ENCODE peak calls at places on chromosomes 5 and 9, in nine cellular contexts. O is left ventricle myocardium inferior; E is tibial artery; M is uterus; C is heart right ventricle; S is CD4-positive, alpha-beta T cell; K is hepatocyte; A is H1; F is breast epithelium. L is an unnamed sample. For H3K9me3 and H3K27me3, the result is how much of the 10 kb centered on the place peaks cover.

GRCh38 chr9:126325779-126326178 is 850 bp upstream of the MVB12B start:
- DNase-seq in F (no peak), S (no peak), A (no peak), E (no peak), K (no peak), M (no peak), O (no peak), C (no peak), L (no peak)

GRCh38 chr5:87069974-87070608 is 197.6 kb upstream of the RASA1 start:
- DNase-seq in K (peak), S (no peak), C (no peak), M (no peak), A (no peak), E (peak), O (no peak), F (no peak), L (peak)

GRCh38 chr5:104082754-104083153 is 520.2 kb upstream of the NUDT12 start:
- DNase-seq in M (no peak), O (no peak), S (no peak), E (no peak), C (no peak), K (no peak), F (no peak), A (no peak), L (no peak)

GRCh38 chr5:132104561-132104960 is 31.0 kb downstream of the CSF2 start:
- DNase-seq in E (no peak), S (no peak), M (no peak), A (no peak), C (no peak), O (no peak), F (no peak), K (no peak), L (no peak)

GRCh38 chr9:99457981-99458380 is 235.9 kb downstream of the SEC61B start:
- DNase-seq in A (no peak), O (no peak), K (no peak), F (no peak), C (no peak), S (no peak), E (no peak), M (no peak), L (no peak)

GRCh38 chr9:33818167-33818831 is 1.3 kb downstream of the UBE2R2 start:
- DNase-seq in C (peak), M (peak), S (no peak), O (peak), E (peak), F (no peak), A (peak), K (no peak), L (no peak)

GRCh38 chr5:74035521-74035937 is 409.5 kb downstream of the ARHGEF28 start:
- DNase-seq in E (peak), K (peak), S (no peak), A (no peak), O (no peak), F (no peak), M (peak), C (no peak), L (no peak)

GRCh38 chr5:90022711-90023053 is 386.9 kb downstream of the CETN3 start:
- DNase-seq in A (no peak), F (no peak), E (no peak), S (no peak), K (no peak), C (no peak), M (no peak), O (no peak), L (no peak)

GRCh38 chr5:61625682-61626620 is 293.9 kb downstream of the ZSWIM6 start:
- DNase-seq in S (peak), E (peak), A (peak), M (peak), C (peak), K (peak), F (peak), O (peak), L (no peak)

GRCh38 chr5:173143567-173143966 is 764 bp upstream of the BNIP1 start:
- DNase-seq in F (no peak), K (no peak), O (no peak), E (no peak), S (no peak), M (no peak), C (no peak), A (no peak), L (no peak)

GRCh38 chr5:173802670-173803165 is 85.4 kb upstream of the CPEB4 start:
- DNase-seq in E (peak), F (no peak), A (no peak), C (no peak), K (peak), O (peak), M (no peak), S (no peak), L (no peak)

GRCh38 chr5:143108498-143109128 is 294.9 kb downstream of the NR3C1 start:
- DNase-seq in M (peak), C (peak), E (no peak), O (peak), S (no peak), F (peak), A (no peak), K (no peak), L (no peak)

GRCh38 chr9:133533878-133534277 is 626 bp upstream of the ADAMTSL2 start:
- DNase-seq in E (no peak), C (no peak), M (no peak), O (no peak), K (no peak), A (no peak), F (no peak), S (no peak), L (no peak)

GRCh38 chr9:106830527-106831140 is 32.3 kb upstream of the ZNF462 start:
- DNase-seq in S (no peak), E (no peak), O (no peak), M (peak), C (no peak), A (no peak), F (no peak), K (no peak), L (no peak)

GRCh38 chr5:82151217-82151616 is 126.9 kb downstream of the RPS23 start:
- DNase-seq in S (no peak), E (no peak), K (no peak), C (no peak), F (no peak), A (no peak), M (no peak), O (no peak), L (no peak)

GRCh38 chr9:126436545-126437269 is 110.1 kb downstream of the MVB12B start:
- DNase-seq in A (no peak), S (no peak), O (no peak), C (no peak), M (no peak), K (no peak), F (no peak), E (no peak), L (no peak)

GRCh38 chr9:89654025-89654662 is 49.3 kb downstream of the GADD45G start:
- DNase-seq in F (no peak), S (no peak), M (no peak), E (no peak), A (no peak), O (no peak), K (no peak), C (no peak), L (no peak)

GRCh38 chr5:11681796-11682195 is 222.4 kb downstream of the CTNND2 start:
- DNase-seq in M (no peak), C (no peak), F (no peak), A (no peak), K (no peak), S (no peak), O (no peak), E (no peak), L (no peak)

GRCh38 chr5:40384782-40385390 is 294.8 kb upstream of the PTGER4 start:
- DNase-seq in F (no peak), E (no peak), S (no peak), O (no peak), C (no peak), A (no peak), M (no peak), K (no peak), L (no peak)

GRCh38 chr9:79617395-79617794 is 45.6 kb downstream of the TLE4 start:
- DNase-seq in M (peak), K (no peak), S (no peak), E (peak), C (no peak), A (no peak), O (no peak), F (no peak), L (peak)

GRCh38 chr9:133023117-133023890 is 7.5 kb upstream of the GTF3C5 start:
- DNase-seq in E (peak), M (no peak), C (no peak), F (no peak), O (no peak), K (no peak), S (peak), A (peak), L (no peak)

GRCh38 chr5:45109636-45110035 is 300.9 kb downstream of the MRPS30 start:
- DNase-seq in C (no peak), E (no peak), A (no peak), F (no peak), M (no peak), S (no peak), K (no peak), O (no peak), L (no peak)

GRCh38 chr5:90221947-90222346 is 187.6 kb downstream of the CETN3 start:
- DNase-seq in E (no peak), F (no peak), M (no peak), C (no peak), K (no peak), S (no peak), O (no peak), A (no peak), L (no peak)

GRCh38 chr5:1973391-1974013 is 90.8 kb upstream of the IRX4 start:
- DNase-seq in C (no peak), M (peak), S (no peak), E (no peak), F (no peak), O (no peak), K (no peak), A (no peak), L (no peak)

GRCh38 chr9:112170235-112170634 is 4.9 kb downstream of the SUSD1 start:
- DNase-seq in O (no peak), A (no peak), S (no peak), K (peak), M (no peak), F (no peak), E (no peak), C (no peak), L (no peak)

GRCh38 chr9:37902804-37903580 is 935 bp downstream of the SLC25A51 start:
- DNase-seq in O (no peak), A (no peak), S (no peak), M (no peak), K (peak), F (no peak), E (no peak), C (no peak), L (no peak)

GRCh38 chr5:90932052-90932699 is 373.6 kb downstream of the ADGRV1 start:
- DNase-seq in O (no peak), C (no peak), S (peak), F (no peak), A (no peak), E (peak), M (peak), K (peak), L (peak)

GRCh38 chr9:97502222-97502983 is 937 bp downstream of the TMOD1 start:
- DNase-seq in C (peak), F (no peak), A (peak), O (peak), M (peak), K (peak), E (no peak), S (no peak), L (no peak)

GRCh38 chr9:87714819-87715218 is 11.1 kb upstream of the CTSL start:
- DNase-seq in S (no peak), E (peak), K (peak), M (peak), O (no peak), A (no peak), F (no peak), C (no peak), L (peak)

GRCh38 chr9:133886563-133887501 is 105.3 kb downstream of the VAV2 start:
- DNase-seq in K (no peak), M (no peak), C (no peak), O (no peak), F (no peak), A (peak), S (no peak), E (no peak), L (no peak)

GRCh38 chr5:15570491-15570890 is 70.5 kb downstream of the FBXL7 start:
- DNase-seq in M (no peak), F (no peak), S (no peak), C (no peak), A (no peak), O (no peak), E (no peak), K (no peak), L (no peak)

GRCh38 chr9:28179893-28180292 is 606.6 kb upstream of the C9orf72 start:
- DNase-seq in K (no peak), E (no peak), O (no peak), S (no peak), A (no peak), F (no peak), C (no peak), M (no peak), L (no peak)

GRCh38 chr5:71471193-71471592 is 15.7 kb downstream of the BDP1 start:
- DNase-seq in A (no peak), C (no peak), E (no peak), F (no peak), K (no peak), M (no peak), S (no peak), O (no peak), L (no peak)

GRCh38 chr9:72263572-72263971 is 101.4 kb downstream of the ZFAND5 start:
- DNase-seq in F (no peak), A (no peak), K (no peak), S (no peak), C (no peak), M (no peak), O (no peak), E (no peak), L (no peak)

GRCh38 chr5:168611163-168611562 is 32.0 kb upstream of the PANK3 start:
- DNase-seq in O (no peak), A (no peak), E (no peak), C (no peak), K (no peak), F (no peak), M (no peak), S (no peak), L (no peak)

GRCh38 chr5:77741608-77742007 is 34.5 kb downstream of the TBCA start:
- DNase-seq in A (no peak), C (no peak), K (no peak), E (no peak), F (no peak), O (no peak), S (no peak), M (no peak), L (no peak)

GRCh38 chr9:116425244-116425643 is 261.9 kb upstream of the TRIM32 start:
- DNase-seq in A (no peak), F (no peak), M (no peak), S (no peak), E (no peak), K (no peak), C (no peak), O (no peak), L (no peak)

GRCh38 chr5:109656829-109657228 is 32.9 kb upstream of the MAN2A1 start:
- DNase-seq in C (peak), K (no peak), M (peak), S (peak), A (no peak), E (peak), O (peak), F (no peak), L (no peak)

DNA sequence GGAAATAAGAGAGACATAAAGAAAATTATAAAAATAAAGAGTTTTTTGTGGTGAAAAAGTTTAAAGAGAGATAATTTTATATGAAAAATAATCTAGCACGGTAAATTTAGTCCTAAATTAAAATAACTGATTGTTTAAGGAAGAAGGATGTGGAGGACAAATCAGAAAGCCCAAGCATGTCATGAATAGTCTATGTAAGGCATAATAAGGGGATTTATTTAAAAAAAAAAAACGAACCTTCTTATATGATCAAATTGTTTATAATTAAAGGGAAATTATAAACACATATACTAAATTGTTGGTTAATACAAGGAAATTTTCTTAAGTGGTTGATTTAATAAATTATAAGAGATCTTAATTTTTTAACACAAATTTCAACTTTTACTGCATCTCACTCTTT is 551.8 kb upstream of the TYRP1 start:
- DNase-seq in A (no peak), O (no peak), S (no peak), F (no peak), E (no peak), M (no peak), C (no peak), K (no peak), L (no peak)
- H3K9me3 ChIP-seq in A (under half), O (under half), S (under half), F (under half), E (under half), M (under half), C (under half), K (under half), L (under half)

DNA sequence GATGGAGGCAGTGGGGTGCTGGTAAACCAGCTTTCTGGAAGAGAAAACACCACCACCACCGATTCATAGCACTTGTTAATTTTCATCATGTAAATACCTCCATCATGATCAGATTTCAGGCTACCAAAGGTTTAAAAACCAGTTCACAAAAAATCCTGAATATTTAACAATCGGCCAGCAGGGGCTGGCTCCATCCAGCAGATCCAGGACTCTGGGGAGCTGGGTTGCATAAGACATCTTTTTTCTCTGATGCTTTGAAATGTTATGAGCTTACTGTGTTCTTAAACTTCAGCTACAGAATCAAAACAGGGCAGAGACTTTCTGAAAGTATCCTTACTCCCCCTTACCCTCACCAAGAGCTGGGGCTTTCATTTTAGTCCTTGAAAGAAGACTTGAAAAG is 14.6 kb upstream of the RNF183 start:
- DNase-seq in O (no peak), S (no peak), M (no peak), A (no peak), E (no peak), C (no peak), K (no peak), F (no peak), L (no peak)
- TF ChIP-seq CTCF in O (peak), S (no peak), M (no peak), A (peak), E (peak), C (no peak), K (no peak), F (no peak), L (peak)

DNA sequence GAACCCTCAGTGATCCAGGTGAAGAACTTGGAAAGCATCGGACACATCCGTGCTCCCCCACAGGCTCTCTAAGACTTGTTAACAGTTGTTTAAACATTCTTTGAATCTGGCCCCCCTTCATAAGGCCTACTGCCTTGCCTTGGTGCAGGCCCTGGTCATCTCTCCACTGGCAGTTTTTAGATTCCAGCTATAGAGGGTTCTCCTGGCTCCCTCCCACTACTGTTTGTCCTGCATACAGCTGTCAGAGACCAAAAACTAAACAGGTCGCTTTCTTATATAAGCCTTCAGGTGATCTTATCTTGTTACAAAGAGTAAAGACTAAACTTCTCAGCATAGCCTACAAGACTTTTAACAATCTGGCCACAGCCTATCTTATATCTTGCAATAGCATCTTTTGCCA is 32.3 kb downstream of the NRG2 start:
- DNase-seq in C (no peak), M (no peak), S (no peak), K (no peak), E (no peak), F (no peak), O (no peak), A (no peak), L (no peak)
- H3K27me3 ChIP-seq in C (under half), M (under half), S (under half), K (under half), E (under half), F (under half), O (under half), A (under half), L (under half)

GRCh38 chr9:123724211-123724831 is 205.6 kb downstream of the DENND1A start:
- DNase-seq in O (no peak), E (no peak), A (no peak), K (peak), S (no peak), M (no peak), C (no peak), F (no peak), L (no peak)

GRCh38 chr9:123725389-123725788 is 204.5 kb downstream of the DENND1A start:
- DNase-seq in A (no peak), K (peak), S (no peak), E (no peak), O (peak), M (no peak), F (no peak), C (peak), L (no peak)

GRCh38 chr9:123723135-123723875 is 206.6 kb downstream of the DENND1A start:
- DNase-seq in F (no peak), O (no peak), E (no peak), M (no peak), A (no peak), K (no peak), C (no peak), S (no peak), L (no peak)

GRCh38 chr9:123722378-123722777 is 207.5 kb downstream of the DENND1A start:
- DNase-seq in K (no peak), F (no peak), S (no peak), C (no peak), M (no peak), E (no peak), O (no peak), A (no peak), L (no peak)

DNA sequence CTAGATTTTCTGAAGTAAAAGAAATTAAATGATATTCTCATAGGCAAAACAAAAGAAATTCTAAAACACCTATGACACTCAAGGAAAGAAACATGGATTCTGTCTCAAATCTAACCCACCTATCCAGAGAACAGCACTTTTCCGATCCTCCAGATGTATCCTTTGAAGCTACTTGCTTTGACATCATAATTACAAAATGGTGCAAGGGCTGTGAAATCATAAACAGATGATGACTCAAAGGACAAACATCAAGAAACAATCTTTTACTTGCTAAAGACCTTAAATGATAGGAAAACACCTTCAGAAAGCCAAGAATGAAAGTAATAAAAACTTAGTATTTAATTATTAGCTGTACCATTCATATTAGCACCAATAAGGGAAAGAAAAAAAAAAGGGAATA is 202.6 kb downstream of the DENND1A start:
- DNase-seq in E (no peak), S (no peak), F (no peak), C (no peak), O (no peak), A (no peak), K (no peak), M (no peak), L (no peak)
- H3K9me3 ChIP-seq in E (under half), S (under half), F (under half), C (under half), O (under half), A (under half), K (under half), M (under half), L (under half)

GRCh38 chr9:109206670-109207069 is 39.6 kb upstream of the FRRS1L start:
- DNase-seq in A (no peak), K (peak), S (no peak), F (no peak), O (no peak), C (no peak), E (no peak), M (no peak), L (no peak)
- TF ChIP-seq CTCF in A (peak), K (no peak), S (no peak), F (no peak), O (no peak), C (no peak), E (no peak), M (no peak), L (no peak)

L was measured in AG04450.